ENCODE peak calls at places on chromosomes 3 and 15, in seven cellular contexts. A is ELR, O is neural crest cell, M is SK-N-SH, G is cardiac muscle cell, L is non-pigmented ciliary epithelial cell, Z is SK-MEL-5. Y is an unnamed sample.

GRCh38 chr15:89690276-89691218 is at the start of the genes PEX11A and WDR93:
- DNase-seq in M (peak), Z (peak), L (no peak), G (peak), O (peak), A (peak), Y (peak)

GRCh38 chr15:45393851-45394250 is 15.5 kb upstream of the GATM start:
- DNase-seq in Z (peak), O (no peak), L (no peak), A (peak), M (no peak), G (no peak), Y (peak)

GRCh38 chr3:156865732-156866131 is 39.6 kb downstream of the LEKR1 start:
- DNase-seq in A (peak), M (no peak), Z (no peak), L (no peak), O (no peak), G (no peak), Y (peak)

GRCh38 chr3:129003578-129004112 is 2.5 kb downstream of the EFCC1 start:
- DNase-seq in L (no peak), Z (no peak), G (peak), M (peak), A (no peak), O (no peak), Y (no peak)

GRCh38 chr3:14144423-14145075 is 19.7 kb downstream of the TMEM43 start:
- DNase-seq in O (no peak), A (peak), M (peak), L (peak), Z (peak), G (peak), Y (peak)

GRCh38 chr3:74739242-74739641 is 124.8 kb upstream of the CNTN3 start:
- DNase-seq in Z (no peak), M (no peak), G (no peak), L (no peak), A (no peak), O (no peak), Y (no peak)

GRCh38 chr3:54376440-54376839 is 254.1 kb downstream of the CACNA2D3 start:
- DNase-seq in L (no peak), Z (no peak), A (no peak), O (no peak), G (no peak), M (no peak), Y (no peak)

GRCh38 chr15:85742186-85742751 is 52.5 kb downstream of the KLHL25 start:
- DNase-seq in M (peak), G (no peak), L (no peak), O (no peak), Z (no peak), A (no peak), Y (no peak)

GRCh38 chr15:99174989-99175388 is 70.1 kb downstream of the SYNM start:
- DNase-seq in M (no peak), G (peak), Z (no peak), O (no peak), A (no peak), L (no peak), Y (no peak)

GRCh38 chr3:20511863-20512262 is 325.9 kb upstream of the SGO1 start:
- DNase-seq in G (peak), O (no peak), L (peak), A (peak), M (peak), Z (peak), Y (peak)

GRCh38 chr3:188133646-188134045 is 20.3 kb upstream of the LPP start:
- DNase-seq in M (no peak), L (no peak), O (no peak), A (peak), Z (no peak), G (no peak), Y (peak)

GRCh38 chr3:195259146-195259563 is 11.8 kb downstream of the XXYLT1 start:
- DNase-seq in Z (no peak), L (no peak), G (peak), M (peak), O (no peak), A (peak), Y (no peak)

GRCh38 chr15:50227076-50227475 is 38.5 kb downstream of the HDC start:
- DNase-seq in G (no peak), A (peak), M (no peak), L (peak), Z (no peak), O (no peak), Y (peak)

GRCh38 chr15:76151599-76151974 is 91.8 kb downstream of the TMEM266 start:
- DNase-seq in O (no peak), L (no peak), M (no peak), A (no peak), G (no peak), Z (no peak), Y (no peak)

GRCh38 chr3:12468757-12469156 is 15.5 kb upstream of the TSEN2 start:
- DNase-seq in A (no peak), O (no peak), Z (no peak), G (no peak), L (no peak), M (no peak), Y (no peak)

GRCh38 chr15:64804619-64805018 is 20.8 kb downstream of the PIF1 start:
- DNase-seq in O (no peak), L (no peak), G (no peak), Z (no peak), M (no peak), A (no peak), Y (no peak)

GRCh38 chr15:85530079-85530478 is 149.7 kb downstream of the AKAP13 start:
- DNase-seq in L (no peak), O (no peak), A (no peak), G (no peak), Z (no peak), M (no peak), Y (no peak)

GRCh38 chr15:89667706-89667960 is 11.5 kb downstream of the PLIN1 start:
- DNase-seq in G (no peak), Z (no peak), L (no peak), A (no peak), O (no peak), M (no peak), Y (no peak)

GRCh38 chr3:35758358-35758757 is 119.0 kb downstream of the ARPP21 start:
- DNase-seq in A (no peak), O (no peak), G (peak), Z (no peak), L (no peak), M (no peak), Y (no peak)

GRCh38 chr3:64651286-64651685 is 36.5 kb downstream of the ADAMTS9 start:
- DNase-seq in A (no peak), L (no peak), M (no peak), Z (no peak), G (no peak), O (no peak), Y (no peak)

GRCh38 chr3:141335531-141336042 is 32.7 kb upstream of the ZBTB38 start:
- DNase-seq in L (no peak), O (no peak), M (no peak), G (no peak), A (peak), Z (no peak), Y (no peak)

GRCh38 chr3:124664804-124665203 is 65.4 kb upstream of the UMPS start:
- DNase-seq in O (no peak), A (no peak), G (no peak), L (no peak), M (no peak), Z (no peak), Y (no peak)

GRCh38 chr15:29098652-29099051 is 171.0 kb downstream of the NSMCE3 start:
- DNase-seq in G (no peak), A (no peak), O (no peak), Z (no peak), M (no peak), L (no peak), Y (no peak)

Y was measured in HT1080.